ENCODE peak calls at places on chromosomes 11 and 22, in eight cellular contexts. M is COR-L47; O is HFFc6; P is mucosa of gallbladder; Q is WTC11; K is activated CD4-positive, alpha-beta T cell treated with anti-CD3 and anti-CD28 coated beads for 24 hours; Y is sciatic nerve; I is hepatocyte. T is an unnamed sample.

GRCh38 chr11:43138621-43139140 is 173.1 kb upstream of the API5 start:
- DNase-seq in M (no peak), O (no peak), P (no peak), Q (no peak), K (no peak), Y (no peak), I (no peak), T (no peak)

GRCh38 chr11:60858731-60859464 is 3.1 kb upstream of the PTGDR2 start:
- DNase-seq in M (no peak), O (no peak), P (no peak), Q (no peak), K (no peak), Y (peak), I (no peak), T (no peak)

GRCh38 chr22:37204045-37204655 is 8.1 kb downstream of the SSTR3 start:
- DNase-seq in M (no peak), O (no peak), P (no peak), Q (no peak), K (no peak), Y (peak), I (no peak), T (no peak)

GRCh38 chr11:65066805-65067291 is 8.5 kb upstream of the NAALADL1 start:
- DNase-seq in M (peak), O (no peak), P (no peak), Q (peak), K (no peak), Y (no peak), I (no peak), T (no peak)

GRCh38 chr22:44088976-44089570 is 65.0 kb downstream of the PARVB start:
- DNase-seq in M (no peak), O (peak), P (peak), Q (no peak), K (no peak), Y (no peak), I (no peak), T (no peak)

GRCh38 chr22:44399906-44400762 is 87.4 kb upstream of the SHISAL1 start:
- DNase-seq in M (no peak), O (no peak), P (no peak), Q (no peak), K (no peak), Y (peak), I (no peak), T (no peak)

GRCh38 chr11:70505331-70505731 is 107.0 kb downstream of the CTTN start:
- DNase-seq in M (no peak), O (no peak), P (no peak), Q (no peak), K (no peak), Y (no peak), I (no peak), T (no peak)

GRCh38 chr11:60080523-60080922 is 7.9 kb upstream of the MS4A2 start:
- DNase-seq in M (no peak), O (no peak), P (no peak), Q (no peak), K (no peak), Y (no peak), I (no peak), T (no peak)

GRCh38 chr11:44927174-44927661 is 23.5 kb downstream of the TP53I11 start:
- DNase-seq in M (peak), O (peak), P (peak), Q (peak), K (peak), Y (peak), I (peak), T (peak)

GRCh38 chr22:44100411-44100810 is 76.3 kb downstream of the PARVB start:
- DNase-seq in M (no peak), O (no peak), P (no peak), Q (no peak), K (no peak), Y (no peak), I (no peak), T (no peak)

GRCh38 chr11:67395555-67396257 is 3.9 kb downstream of the RAD9A start:
- DNase-seq in M (no peak), O (no peak), P (no peak), Q (no peak), K (no peak), Y (no peak), I (no peak), T (no peak)

GRCh38 chr11:1943576-1943975 is 3.6 kb upstream of the MRPL23 start:
- DNase-seq in M (no peak), O (no peak), P (peak), Q (peak), K (no peak), Y (peak), I (no peak), T (no peak)

GRCh38 chr11:48020092-48020755 is 39.9 kb downstream of the PTPRJ start:
- DNase-seq in M (no peak), O (no peak), P (no peak), Q (no peak), K (no peak), Y (no peak), I (no peak), T (peak)

GRCh38 chr11:47485112-47485511 is 36.2 kb upstream of the RAPSN start:
- DNase-seq in M (no peak), O (no peak), P (no peak), Q (no peak), K (no peak), Y (no peak), I (no peak), T (no peak)

GRCh38 chr11:126034026-126034822 is 28.4 kb downstream of the CDON start:
- DNase-seq in M (no peak), O (no peak), P (no peak), Q (no peak), K (no peak), Y (no peak), I (no peak), T (no peak)

GRCh38 chr11:44817207-44817944 is 90.6 kb downstream of the TSPAN18 start:
- DNase-seq in M (no peak), O (peak), P (no peak), Q (no peak), K (no peak), Y (no peak), I (no peak), T (no peak)

GRCh38 chr22:43296279-43296902 is 46.8 kb downstream of the SCUBE1 start:
- DNase-seq in M (no peak), O (no peak), P (no peak), Q (no peak), K (no peak), Y (no peak), I (peak), T (no peak)

GRCh38 chr11:112175596-112175947 is 260 bp downstream of the BCO2 start:
- DNase-seq in M (no peak), O (no peak), P (no peak), Q (no peak), K (no peak), Y (no peak), I (peak), T (no peak)

GRCh38 chr22:36457688-36458450 is 23.6 kb downstream of the TXN2 start:
- DNase-seq in M (no peak), O (peak), P (peak), Q (no peak), K (no peak), Y (no peak), I (no peak), T (no peak)

GRCh38 chr11:119750056-119750455 is 21.1 kb upstream of the NECTIN1 start:
- DNase-seq in M (no peak), O (no peak), P (no peak), Q (no peak), K (no peak), Y (no peak), I (no peak), T (no peak)

GRCh38 chr11:86949995-86950993 is 4.9 kb downstream of the FZD4 start:
- DNase-seq in M (no peak), O (peak), P (no peak), Q (no peak), K (no peak), Y (no peak), I (no peak), T (no peak)

GRCh38 chr22:27252282-27253049 is 549.1 kb downstream of the MN1 start:
- DNase-seq in M (no peak), O (peak), P (no peak), Q (no peak), K (no peak), Y (no peak), I (peak), T (no peak)

GRCh38 chr11:118614511-118614910 is 7.1 kb downstream of the PHLDB1 start:
- DNase-seq in M (no peak), O (no peak), P (no peak), Q (no peak), K (no peak), Y (no peak), I (no peak), T (no peak)

GRCh38 chr11:96340555-96340885 is 2.5 kb downstream of the MAML2 start:
- DNase-seq in M (no peak), O (no peak), P (no peak), Q (no peak), K (no peak), Y (no peak), I (no peak), T (no peak)

GRCh38 chr11:61996933-61997332 is 29.5 kb upstream of the FTH1 start:
- DNase-seq in M (no peak), O (no peak), P (no peak), Q (no peak), K (no peak), Y (no peak), I (no peak), T (no peak)

GRCh38 chr22:23357028-23357427 is 176.7 kb downstream of the BCR start:
- DNase-seq in M (no peak), O (no peak), P (no peak), Q (no peak), K (no peak), Y (no peak), I (no peak), T (no peak)

GRCh38 chr22:19970479-19971275 is 29.1 kb upstream of the TXNRD2 start:
- DNase-seq in M (peak), O (no peak), P (peak), Q (peak), K (peak), Y (peak), I (peak), T (no peak)

GRCh38 chr11:119483881-119484371 is 61.0 kb upstream of the THY1 start:
- DNase-seq in M (no peak), O (no peak), P (no peak), Q (no peak), K (no peak), Y (no peak), I (no peak), T (no peak)